ENCODE peak calls at places on chromosomes 5 and 9, in four cellular contexts. E is aorta, V is neuronal stem cell, W is A549. P is an unnamed sample.

GRCh38 chr5:74272019-74272775 is 368.3 kb downstream of the ENC1 start:
- DNase-seq in E (no peak), V (peak), W (no peak), P (no peak)

GRCh38 chr5:142748568-142749249 is 21.5 kb upstream of the ARHGAP26 start:
- DNase-seq in E (no peak), V (peak), W (no peak), P (no peak)

GRCh38 chr5:86679529-86679928 is 61.8 kb downstream of the COX7C start:
- DNase-seq in E (peak), V (peak), W (peak), P (peak)

GRCh38 chr5:103258957-103259704 is 568 bp downstream of the MACIR start:
- DNase-seq in E (peak), V (peak), W (peak), P (no peak)

GRCh38 chr9:116566677-116567488 is 120.2 kb upstream of the TRIM32 start:
- DNase-seq in E (no peak), V (no peak), W (peak), P (no peak)

GRCh38 chr9:128727626-128728248 is 3.8 kb upstream of the ZDHHC12 start:
- DNase-seq in E (no peak), V (no peak), W (no peak), P (no peak)

GRCh38 chr5:177455036-177455660 is 8.5 kb downstream of the PRR7 start:
- DNase-seq in E (peak), V (peak), W (peak), P (no peak)

GRCh38 chr5:36573441-36573840 is 33.0 kb upstream of the SLC1A3 start:
- DNase-seq in E (no peak), V (no peak), W (no peak), P (peak)

GRCh38 chr5:156815988-156816599 is 34.0 kb upstream of the PPP1R2B start:
- DNase-seq in E (no peak), V (peak), W (peak), P (no peak)

GRCh38 chr5:66646570-66646969 is 50.4 kb downstream of the MAST4 start:
- DNase-seq in E (no peak), V (no peak), W (no peak), P (no peak)

GRCh38 chr5:129460121-129460950 is at the start of gene ADAMTS19:
- DNase-seq in E (no peak), V (peak), W (no peak), P (peak)

GRCh38 chr9:77017505-77017894 is 2.0 kb upstream of the FOXB2 start:
- DNase-seq in E (no peak), V (no peak), W (no peak), P (no peak)

GRCh38 chr9:38431101-38431500 is 6.8 kb upstream of the IGFBPL1 start:
- DNase-seq in E (no peak), V (no peak), W (no peak), P (no peak)

GRCh38 chr9:117412841-117413240 is 2.0 kb downstream of the ASTN2 start:
- DNase-seq in E (no peak), V (no peak), W (no peak), P (no peak)

GRCh38 chr5:137220523-137220927 is 278.6 kb downstream of the SPOCK1 start:
- DNase-seq in E (no peak), V (no peak), W (peak), P (peak)

GRCh38 chr9:124849801-124850200 is 3.5 kb upstream of the WDR38 start:
- DNase-seq in E (no peak), V (no peak), W (no peak), P (no peak)

GRCh38 chr5:173493846-173494245 is 122.6 kb downstream of the BOD1 start:
- DNase-seq in E (no peak), V (no peak), W (no peak), P (no peak)

GRCh38 chr9:134484479-134484878 is 157.1 kb upstream of the COL5A1 start:
- DNase-seq in E (peak), V (no peak), W (no peak), P (no peak)

GRCh38 chr9:81308404-81308803 is 380.9 kb downstream of the TLE1 start:
- DNase-seq in E (no peak), V (no peak), W (no peak), P (no peak)

GRCh38 chr9:82363666-82364065 is 375.1 kb downstream of the SPATA31D1 start:
- DNase-seq in E (no peak), V (no peak), W (no peak), P (no peak)

GRCh38 chr5:534743-535671 is 10.8 kb upstream of the SLC9A3 start:
- DNase-seq in E (peak), V (no peak), W (no peak), P (no peak)

GRCh38 chr5:139395844-139396640 is 1.1 kb upstream of the PROB1 start:
- DNase-seq in E (no peak), V (no peak), W (no peak), P (no peak)

GRCh38 chr9:120841930-120842684 is 615 bp downstream of the PSMD5 start:
- DNase-seq in E (no peak), V (peak), W (peak), P (no peak)

GRCh38 chr5:96094904-96095303 is 133.3 kb upstream of the ELL2 start:
- DNase-seq in E (peak), V (no peak), W (no peak), P (no peak)

GRCh38 chr5:17511775-17512325 is 6.3 kb upstream of the TAF11L3 start:
- DNase-seq in E (no peak), V (no peak), W (no peak), P (no peak)

GRCh38 chr5:112923148-112923917 is 1.3 kb upstream of the REEP5 start:
- DNase-seq in E (no peak), V (no peak), W (no peak), P (no peak)

GRCh38 chr5:94481059-94481458 is 137.3 kb downstream of the KIAA0825 start:
- DNase-seq in E (no peak), V (no peak), W (no peak), P (no peak)

GRCh38 chr5:78065073-78065472 is 229.4 kb downstream of the AP3B1 start:
- DNase-seq in E (no peak), V (no peak), W (no peak), P (no peak)

GRCh38 chr9:79046401-79046800 is 525.4 kb upstream of the TLE4 start:
- DNase-seq in E (no peak), V (no peak), W (no peak), P (no peak)

GRCh38 chr9:33168941-33169544 is 1.9 kb upstream of the B4GALT1 start:
- DNase-seq in E (no peak), V (no peak), W (no peak), P (no peak)

GRCh38 chr5:62779010-62779422 is 200.4 kb downstream of the LRRC70 start:
- DNase-seq in E (no peak), V (peak), W (peak), P (no peak)

GRCh38 chr5:6378128-6379023 is at the start of gene MED10:
- DNase-seq in E (peak), V (peak), W (peak), P (peak)

GRCh38 chr9:137064027-137064879 is 6.1 kb downstream of the SAPCD2 start:
- DNase-seq in E (no peak), V (no peak), W (no peak), P (no peak)

GRCh38 chr5:76732405-76733048 is 16.6 kb downstream of the F2R start:
- DNase-seq in E (no peak), V (no peak), W (no peak), P (no peak)

GRCh38 chr9:136431782-136432350 is 7.8 kb downstream of the INPP5E start:
- DNase-seq in E (no peak), V (no peak), W (no peak), P (no peak)

GRCh38 chr5:108432024-108432423 is 50.1 kb upstream of the FBXL17 start:
- DNase-seq in E (no peak), V (no peak), W (no peak), P (no peak)

GRCh38 chr9:68941780-68942459 is 72.0 kb downstream of the PRKACG start:
- DNase-seq in E (no peak), V (no peak), W (no peak), P (no peak)

GRCh38 chr9:91515074-91515687 is 91.5 kb upstream of the NFIL3 start:
- DNase-seq in E (peak), V (no peak), W (no peak), P (no peak)

GRCh38 chr5:57394421-57395210 is 88.0 kb downstream of the ACTBL2 start:
- DNase-seq in E (no peak), V (no peak), W (no peak), P (no peak)

GRCh38 chr5:80143491-80143890 is 108.3 kb downstream of the THBS4 start:
- DNase-seq in E (no peak), V (no peak), W (no peak), P (no peak)

GRCh38 chr5:80141681-80142080 is 106.5 kb downstream of the THBS4 start:
- DNase-seq in E (no peak), V (no peak), W (no peak), P (no peak)

GRCh38 chr5:80140496-80140895 is 105.3 kb downstream of the THBS4 start:
- DNase-seq in E (no peak), V (no peak), W (no peak), P (no peak)

GRCh38 chr5:80141147-80141671 is 106.1 kb downstream of the THBS4 start:
- DNase-seq in E (peak), V (peak), W (no peak), P (no peak)

GRCh38 chr5:80142996-80143395 is 107.8 kb downstream of the THBS4 start:
- DNase-seq in E (no peak), V (no peak), W (no peak), P (no peak)
- H3K27ac ChIP-seq in E (no peak), V (no peak), W (no peak), P (no peak)

DNA sequence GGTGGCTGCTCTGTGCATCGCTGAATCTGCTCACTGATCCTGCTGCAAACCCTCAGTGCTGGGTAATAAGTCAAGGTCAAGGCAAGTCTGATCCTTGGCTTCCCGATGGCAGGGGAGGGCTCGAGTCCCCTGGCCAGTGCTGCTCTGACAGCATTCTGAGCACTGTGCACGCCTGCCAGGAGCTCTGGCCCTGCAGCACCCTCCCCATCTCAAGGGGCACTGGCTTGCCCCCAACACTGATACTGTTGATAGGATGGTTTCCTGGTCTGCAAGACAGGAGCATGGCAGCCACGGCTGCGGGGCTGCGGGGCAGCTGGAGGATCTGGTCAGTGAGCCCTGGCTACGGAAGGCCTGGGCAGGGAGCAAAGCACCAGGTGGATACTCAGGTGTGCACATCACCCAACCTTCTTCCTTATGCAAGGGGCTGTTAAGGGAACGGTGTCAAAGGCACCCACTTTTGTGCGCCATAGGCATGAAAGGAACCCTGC is 71.8 kb downstream of the SECISBP2 start:
- DNase-seq in E (no peak), V (no peak), W (no peak), P (no peak)
- H3K27ac ChIP-seq in E (no peak), V (no peak), W (no peak), P (no peak)

DNA sequence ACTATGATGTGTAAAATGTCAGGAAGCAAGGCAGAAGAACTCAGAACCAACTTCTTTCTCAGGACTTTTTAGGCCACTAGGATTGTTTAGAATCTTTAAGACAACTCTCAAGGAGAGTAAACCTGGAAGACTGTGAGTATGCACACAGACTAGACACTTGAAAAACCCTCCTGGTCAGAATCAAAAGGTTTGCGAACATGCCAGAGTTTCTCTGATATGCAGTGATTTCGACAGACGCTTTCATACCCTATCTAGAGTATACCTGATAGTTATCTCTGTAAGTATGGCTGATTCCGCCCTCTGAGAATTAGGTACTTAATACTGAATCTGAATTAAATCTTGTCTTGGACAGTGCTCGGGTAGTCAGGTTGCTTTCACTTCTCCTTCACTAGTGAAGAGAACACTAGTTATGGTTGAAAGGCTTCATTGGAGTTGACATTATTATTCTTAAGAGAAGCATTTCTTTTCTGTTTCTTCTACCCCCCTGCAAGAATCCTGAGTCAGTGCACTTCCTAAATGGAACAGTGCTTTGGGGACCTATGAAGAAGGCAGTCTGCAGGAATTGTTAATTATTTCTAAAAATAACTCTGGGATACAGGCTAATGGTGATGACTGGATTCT is 158.1 kb downstream of the HACD4 start:
- DNase-seq in E (no peak), V (no peak), W (no peak), P (no peak)
- H3K27ac ChIP-seq in E (no peak), V (peak), W (no peak), P (no peak)

DNA sequence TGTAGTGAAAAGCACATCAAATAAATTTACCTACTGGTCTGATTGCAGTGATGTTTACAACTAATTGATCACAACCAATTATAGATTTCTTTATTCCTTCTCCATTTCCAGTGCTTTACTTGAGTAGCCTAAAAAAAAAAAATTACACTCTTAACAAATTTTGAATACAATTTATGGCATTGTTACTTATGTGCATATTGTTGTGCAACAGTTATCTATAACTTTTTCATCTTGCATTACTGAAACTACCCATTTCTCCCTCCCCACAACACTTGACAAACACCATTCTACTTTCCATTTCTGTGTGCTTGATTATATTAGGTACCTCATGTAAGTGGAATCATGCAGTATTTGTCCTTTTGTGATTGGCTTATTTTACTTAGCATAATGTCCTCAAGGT is 12.3 kb downstream of the RMI1 start:
- DNase-seq in E (no peak), V (no peak), W (no peak), P (no peak)
- H3K27ac ChIP-seq in E (no peak), V (no peak), W (no peak), P (no peak)

GRCh38 chr5:133864711-133865110 is 103.7 kb downstream of the C5orf15 start:
- DNase-seq in E (no peak), V (no peak), W (no peak), P (no peak)

GRCh38 chr5:133863857-133864585 is 104.4 kb downstream of the C5orf15 start:
- DNase-seq in E (no peak), V (no peak), W (no peak), P (no peak)

GRCh38 chr5:133865113-133865512 is 103.3 kb downstream of the C5orf15 start:
- DNase-seq in E (no peak), V (no peak), W (no peak), P (no peak)

GRCh38 chr5:133859073-133859472 is 109.4 kb downstream of the C5orf15 start:
- DNase-seq in E (no peak), V (no peak), W (no peak), P (no peak)

DNA sequence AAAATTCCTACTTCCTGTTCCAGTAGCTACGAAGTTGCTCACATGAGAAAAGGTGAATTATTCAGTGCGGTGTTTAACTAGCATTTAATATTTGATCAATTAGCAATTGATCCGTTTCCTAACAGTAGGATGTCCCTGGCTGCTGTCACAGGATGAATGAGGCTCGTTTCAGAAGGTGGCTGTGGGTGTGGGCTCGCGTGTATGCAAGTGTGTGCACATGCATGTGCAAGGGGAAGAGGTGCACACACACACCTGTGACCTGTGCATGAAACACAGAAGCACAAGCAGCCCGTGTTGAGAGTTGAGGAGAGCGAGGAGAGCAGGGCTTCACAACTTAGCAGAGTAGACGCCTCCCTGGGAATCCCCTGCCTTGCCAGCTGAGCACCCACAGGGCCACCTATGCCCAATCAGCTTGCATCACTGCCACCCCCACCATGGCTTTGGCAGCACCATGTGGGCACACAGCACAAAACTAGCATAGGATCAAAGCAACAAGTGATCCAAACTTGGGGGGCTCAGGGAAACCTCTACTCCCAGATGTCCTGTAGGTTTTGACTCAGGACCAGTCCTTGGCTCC is 107.2 kb downstream of the C5orf15 start:
- DNase-seq in E (no peak), V (no peak), W (no peak), P (no peak)
- H3K27ac ChIP-seq in E (no peak), V (no peak), W (no peak), P (no peak)

GRCh38 chr9:105297442-105298097 is 53.1 kb downstream of the SLC44A1 start:
- DNase-seq in E (no peak), V (no peak), W (no peak), P (no peak)
- H3K27ac ChIP-seq in E (peak), V (no peak), W (peak), P (peak)

DNA sequence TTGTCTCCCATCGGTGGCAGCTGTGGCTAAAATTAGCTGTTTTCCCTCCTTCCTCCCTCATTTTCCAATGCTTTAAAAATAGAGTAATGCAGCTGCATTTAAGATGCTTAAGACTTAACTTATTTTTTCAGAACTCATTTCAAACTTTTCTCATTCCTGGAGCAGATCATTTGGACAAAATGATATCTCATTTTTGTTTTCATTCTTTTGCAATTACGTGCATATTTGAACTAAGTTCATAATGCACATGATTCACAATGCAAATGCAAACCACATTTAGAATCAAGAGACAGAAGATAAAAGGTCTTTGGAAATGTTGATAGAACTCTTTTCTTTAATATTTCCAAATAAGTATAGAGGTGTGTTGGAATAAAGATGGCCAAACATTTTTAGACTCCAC is 14.7 kb downstream of the HSPB3 start:
- DNase-seq in E (no peak), V (no peak), W (no peak), P (no peak)
- H3K27ac ChIP-seq in E (no peak), V (no peak), W (no peak), P (no peak)

GRCh38 chr9:115133649-115134048 is 15.7 kb upstream of the TNC start:
- DNase-seq in E (no peak), V (no peak), W (no peak), P (no peak)
- H3K27ac ChIP-seq in E (no peak), V (no peak), W (no peak), P (no peak)

DNA sequence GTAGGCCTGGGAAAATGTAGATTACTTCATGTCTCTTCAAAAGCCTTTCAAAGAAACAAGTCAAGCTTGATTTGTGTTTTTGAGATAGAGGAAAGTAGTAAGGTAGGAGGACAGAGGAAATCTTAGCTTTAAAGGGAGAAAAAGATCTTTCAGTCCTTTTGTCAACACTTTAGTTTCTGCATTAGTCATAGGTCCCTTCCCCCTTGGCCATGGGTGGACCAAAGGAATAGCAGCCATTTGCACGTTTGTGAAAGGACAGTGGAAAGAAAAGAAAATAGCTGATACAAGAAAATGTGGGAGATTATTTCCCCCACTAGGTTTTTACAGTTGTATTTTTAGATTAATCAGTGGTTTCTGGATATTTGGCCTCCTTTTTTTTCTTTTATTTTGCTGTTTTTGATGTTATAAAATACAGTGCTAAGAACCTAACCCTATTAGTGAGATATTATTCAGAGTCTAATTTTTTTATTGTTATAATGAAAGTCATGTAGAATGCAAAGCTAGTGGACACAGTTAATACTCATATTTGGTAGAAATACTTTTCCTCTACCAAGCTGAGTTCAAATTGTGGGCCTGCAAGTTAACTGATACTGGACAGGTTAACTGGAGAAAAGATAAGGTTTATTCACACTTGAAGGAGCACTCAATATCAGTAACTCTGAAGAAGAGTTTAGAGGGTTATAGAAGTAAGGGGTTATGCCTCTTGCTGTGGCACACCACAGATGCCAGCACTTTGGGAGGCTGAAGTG is 121.7 kb upstream of the GRHPR start:
- DNase-seq in E (no peak), V (no peak), W (no peak), P (no peak)
- H3K27ac ChIP-seq in E (no peak), V (no peak), W (no peak), P (no peak)